ENCODE peak calls at places on chromosomes 16 and 17, in five cellular contexts. X is GDM1, N is GM20000, M is mucosa of gallbladder, T is DMS 273 treated with DMSO at 0.1 percent for 48 hours. I is an unnamed sample.

GRCh38 chr17:76337413-76337777 is 16.3 kb downstream of the PRPSAP1 start:
- DNase-seq in X (no peak), N (no peak), M (no peak), T (no peak), I (no peak)

GRCh38 chr17:83088451-83089321 is 9.3 kb downstream of the METRNL start:
- DNase-seq in X (no peak), N (no peak), M (no peak), T (no peak), I (no peak)

GRCh38 chr16:31472559-31473203 is 729 bp downstream of the TGFB1I1 start:
- DNase-seq in X (peak; percentile 92), N (peak; percentile 67), M (peak; percentile 83), T (no peak), I (no peak)

GRCh38 chr17:2869604-2870003 is 73.4 kb downstream of the RAP1GAP2 start:
- DNase-seq in X (no peak), N (no peak), M (no peak), T (no peak), I (no peak)

GRCh38 chr17:44071772-44072171 is 1.2 kb downstream of the G6PC3 start:
- DNase-seq in X (no peak), N (no peak), M (no peak), T (no peak), I (no peak)

GRCh38 chr17:79600613-79601221 is 10.1 kb downstream of the RBFOX3 start:
- DNase-seq in X (no peak), N (no peak), M (no peak), T (no peak), I (no peak)

GRCh38 chr16:11994187-11995119 is 17.9 kb downstream of the SNX29 start:
- DNase-seq in X (peak; percentile 22), N (peak; percentile 40), M (peak; percentile 48), T (no peak), I (no peak)

GRCh38 chr17:59534583-59534982 is 30.8 kb upstream of the DHX40 start:
- DNase-seq in X (no peak), N (no peak), M (no peak), T (no peak), I (peak; percentile 19)

GRCh38 chr16:75491876-75492275 is 3.4 kb downstream of the CHST6 start:
- DNase-seq in X (no peak), N (no peak), M (no peak), T (peak; percentile 93), I (peak; percentile 28)

GRCh38 chr17:38925263-38925995 is at the start of gene LASP1NB:
- DNase-seq in X (no peak), N (no peak), M (peak; percentile 63), T (no peak), I (no peak)

GRCh38 chr16:72939247-72939646 is 108.7 kb downstream of the ZFHX3 start:
- DNase-seq in X (no peak), N (no peak), M (no peak), T (no peak), I (no peak)

GRCh38 chr17:7878234-7878633 is 10.4 kb upstream of the CHD3 start:
- DNase-seq in X (no peak), N (no peak), M (no peak), T (no peak), I (no peak)

GRCh38 chr17:44734272-44734671 is 24.5 kb upstream of the ADAM11 start:
- DNase-seq in X (no peak), N (no peak), M (no peak), T (no peak), I (no peak)

GRCh38 chr17:34081269-34081668 is 173.8 kb upstream of the CCL2 start:
- DNase-seq in X (no peak), N (no peak), M (peak; percentile 21), T (no peak), I (peak; percentile 7)

GRCh38 chr17:64015447-64015846 is 5.0 kb downstream of the ICAM2 start:
- DNase-seq in X (no peak), N (no peak), M (no peak), T (no peak), I (no peak)

GRCh38 chr17:81712468-81713003 is 452 bp downstream of the SLC25A10 start:
- DNase-seq in X (no peak), N (peak; percentile 77), M (no peak), T (no peak), I (no peak)

GRCh38 chr17:17314501-17315071 is 11.4 kb downstream of the NT5M start:
- DNase-seq in X (no peak), N (no peak), M (no peak), T (no peak), I (no peak)

GRCh38 chr16:89120281-89120680 is 26.6 kb downstream of the ACSF3 start:
- DNase-seq in X (no peak), N (no peak), M (no peak), T (no peak), I (no peak)

GRCh38 chr17:1493291-1493980 is 950 bp upstream of the MYO1C start:
- DNase-seq in X (no peak), N (no peak), M (peak; percentile 22), T (no peak), I (no peak)

GRCh38 chr17:59547131-59547915 is 18.1 kb upstream of the DHX40 start:
- DNase-seq in X (no peak), N (no peak), M (no peak), T (peak; percentile 41), I (no peak)

GRCh38 chr17:6423931-6424330 is 11.0 kb downstream of the AIPL1 start:
- DNase-seq in X (no peak), N (no peak), M (no peak), T (no peak), I (no peak)

GRCh38 chr16:89392881-89393730 is 97.3 kb downstream of the ANKRD11 start:
- DNase-seq in X (no peak), N (no peak), M (no peak), T (no peak), I (no peak)

GRCh38 chr17:51813784-51814174 is 344.7 kb downstream of the CA10 start:
- DNase-seq in X (no peak), N (no peak), M (no peak), T (no peak), I (no peak)

GRCh38 chr17:21061158-21061835 is 18.5 kb upstream of the USP22 start:
- DNase-seq in X (no peak), N (no peak), M (no peak), T (no peak), I (no peak)

GRCh38 chr16:1741553-1742165 is 29.7 kb downstream of the NME3 start:
- DNase-seq in X (no peak), N (no peak), M (no peak), T (no peak), I (no peak)

I was measured in GM12865.